ENCODE peak calls at places on chromosomes 1 and 21, in five cellular contexts. Y is ovary, D is pancreas, N is RWPE2, H is IMR-90. R is an unnamed sample.

GRCh38 chr1:195501118-195501517 is 1107.1 kb downstream of the KCNT2 start:
- DNase-seq in D (no peak), Y (no peak), N (no peak), H (no peak), R (no peak)

GRCh38 chr1:1306070-1306660 is 1.6 kb downstream of the ACAP3 start:
- DNase-seq in Y (no peak), H (peak), N (no peak), D (no peak), R (no peak)

GRCh38 chr1:84156210-84156621 is 12.1 kb downstream of the PRKACB start:
- DNase-seq in N (no peak), Y (no peak), H (peak), D (no peak), R (peak)

GRCh38 chr1:223748405-223748772 is 36.0 kb downstream of the CAPN2 start:
- DNase-seq in Y (peak), H (peak), D (no peak), N (no peak), R (no peak)

GRCh38 chr1:178513278-178513983 is 522 bp downstream of the TEX35 start:
- DNase-seq in Y (no peak), N (no peak), D (no peak), H (peak), R (no peak)

GRCh38 chr21:42669069-42669468 is 15.6 kb downstream of the PDE9A start:
- DNase-seq in Y (peak), N (no peak), H (no peak), D (no peak), R (no peak)

GRCh38 chr1:245677446-245678240 is 522.9 kb downstream of the KIF26B start:
- DNase-seq in D (no peak), N (no peak), H (peak), Y (no peak), R (no peak)

GRCh38 chr1:172408958-172409357 is 11.5 kb upstream of the C1orf105 start:
- DNase-seq in N (no peak), H (peak), Y (no peak), D (no peak), R (no peak)

GRCh38 chr1:46380004-46380403 is 14.1 kb upstream of the FAAH start:
- DNase-seq in D (no peak), N (no peak), H (no peak), Y (no peak), R (no peak)

GRCh38 chr1:199042193-199042592 is 403.4 kb downstream of the PTPRC start:
- DNase-seq in Y (no peak), N (no peak), H (no peak), D (no peak), R (no peak)

GRCh38 chr1:111570781-111571181 is 48.8 kb upstream of the RAP1A start:
- DNase-seq in D (no peak), H (peak), Y (no peak), N (no peak), R (no peak)

GRCh38 chr1:245999697-246000637 is 507.1 kb downstream of the SMYD3 start:
- DNase-seq in D (no peak), N (no peak), H (no peak), Y (no peak), R (no peak)

GRCh38 chr1:22341791-22342605 is 109.7 kb upstream of the ZBTB40 start:
- DNase-seq in Y (peak), N (no peak), D (no peak), H (peak), R (no peak)

GRCh38 chr21:29647353-29647781 is 292.4 kb downstream of the GRIK1 start:
- DNase-seq in D (no peak), N (no peak), Y (no peak), H (peak), R (no peak)

GRCh38 chr1:2377751-2378440 is 13.5 kb downstream of the MORN1 start:
- DNase-seq in N (peak), H (no peak), D (no peak), Y (no peak), R (no peak)

GRCh38 chr1:98546319-98546718 is 115.2 kb upstream of the SNX7 start:
- DNase-seq in Y (no peak), N (no peak), D (no peak), H (peak), R (no peak)

GRCh38 chr1:161225534-161226319 is at the start of gene TOMM40L:
- DNase-seq in D (peak), N (peak), Y (peak), H (peak), R (peak)

GRCh38 chr1:230634384-230634783 is 7.9 kb upstream of the COG2 start:
- DNase-seq in N (no peak), Y (no peak), D (no peak), H (no peak), R (no peak)

GRCh38 chr1:164660415-164661174 is 101.6 kb downstream of the PBX1 start:
- DNase-seq in Y (no peak), N (no peak), D (peak), H (peak), R (peak)

GRCh38 chr1:118155106-118155505 is 29.9 kb downstream of the SPAG17 start:
- DNase-seq in D (no peak), Y (no peak), N (no peak), H (no peak), R (no peak)

GRCh38 chr1:182391362-182392044 is at the start of gene GLUL:
- DNase-seq in H (peak), N (peak), Y (peak), D (peak), R (peak)
- TF ChIP-seq CTCF in H (no peak), N (no peak), Y (peak), D (peak), R (no peak)

GRCh38 chr1:226735576-226735975 is 3.5 kb downstream of the ITPKB start:
- DNase-seq in H (no peak), Y (no peak), D (no peak), N (no peak), R (no peak)
- H3K4me3 ChIP-seq in H (no peak), Y (peak), D (no peak), N (no peak), R (no peak)

GRCh38 chr1:48870596-48870995 is 93.9 kb upstream of the BEND5 start:
- DNase-seq in H (no peak), Y (no peak), D (no peak), N (no peak), R (no peak)
- TF ChIP-seq CTCF in H (peak), Y (no peak), D (peak), N (peak), R (peak)

GRCh38 chr1:40313958-40314720 is 2.9 kb downstream of the COL9A2 start:
- DNase-seq in H (no peak), Y (no peak), N (no peak), D (no peak), R (no peak)
- H3K4me3 ChIP-seq in H (no peak), Y (no peak), N (no peak), D (no peak), R (no peak)